ENCODE peak calls at places on chromosomes 12 and 14, in seven cellular contexts. One of them, this sample, is unnamed.

GRCh38 chr12:112328411-112329124 is 53.7 kb downstream of the HECTD4 start:
- DNase-seq in neural progenitor cell: no peak
- DNase-seq in stimulated activated CD8-positive, alpha-beta memory T cell treated with anti-CD3 and anti-CD28 coated beads, Interleukin-4, amount 100 ng/mL, for 4 hours: no peak
- DNase-seq in CD14-positive monocyte: no peak
- DNase-seq in activated T-helper 1 cell treated with Interleukin-2 at 50 U/mL for 16 hours: no peak
- DNase-seq in stimulated activated naive CD8-positive, alpha-beta T cell treated with anti-CD3 and anti-CD28 coated beads, Interleukin-15, amount 100 ng/mL, for 72 hours: no peak
- DNase-seq in ACHN: no peak
- DNase-seq in this sample: no peak

GRCh38 chr14:60102389-60102788 is 10.7 kb downstream of the PCNX4 start:
- DNase-seq in neural progenitor cell: no peak
- DNase-seq in stimulated activated CD8-positive, alpha-beta memory T cell treated with anti-CD3 and anti-CD28 coated beads, Interleukin-4, amount 100 ng/mL, for 4 hours: no peak
- DNase-seq in CD14-positive monocyte: no peak
- DNase-seq in activated T-helper 1 cell treated with Interleukin-2 at 50 U/mL for 16 hours: no peak
- DNase-seq in stimulated activated naive CD8-positive, alpha-beta T cell treated with anti-CD3 and anti-CD28 coated beads, Interleukin-15, amount 100 ng/mL, for 72 hours: no peak
- DNase-seq in ACHN: no peak
- DNase-seq in this sample: no peak

GRCh38 chr12:9143137-9143536 is 27.4 kb upstream of the A2M start:
- DNase-seq in neural progenitor cell: no peak
- DNase-seq in stimulated activated CD8-positive, alpha-beta memory T cell treated with anti-CD3 and anti-CD28 coated beads, Interleukin-4, amount 100 ng/mL, for 4 hours: no peak
- DNase-seq in CD14-positive monocyte: no peak
- DNase-seq in activated T-helper 1 cell treated with Interleukin-2 at 50 U/mL for 16 hours: no peak
- DNase-seq in stimulated activated naive CD8-positive, alpha-beta T cell treated with anti-CD3 and anti-CD28 coated beads, Interleukin-15, amount 100 ng/mL, for 72 hours: no peak
- DNase-seq in ACHN: no peak
- DNase-seq in this sample: no peak

GRCh38 chr12:32027684-32028355 is 68.6 kb downstream of the RESF1 start:
- DNase-seq in neural progenitor cell: no peak
- DNase-seq in stimulated activated CD8-positive, alpha-beta memory T cell treated with anti-CD3 and anti-CD28 coated beads, Interleukin-4, amount 100 ng/mL, for 4 hours: no peak
- DNase-seq in CD14-positive monocyte: peak; percentile 60
- DNase-seq in activated T-helper 1 cell treated with Interleukin-2 at 50 U/mL for 16 hours: no peak
- DNase-seq in stimulated activated naive CD8-positive, alpha-beta T cell treated with anti-CD3 and anti-CD28 coated beads, Interleukin-15, amount 100 ng/mL, for 72 hours: no peak
- DNase-seq in ACHN: no peak
- DNase-seq in this sample: no peak

GRCh38 chr12:123282111-123282510 is 10.5 kb upstream of the CDK2AP1 start:
- DNase-seq in neural progenitor cell: no peak
- DNase-seq in stimulated activated CD8-positive, alpha-beta memory T cell treated with anti-CD3 and anti-CD28 coated beads, Interleukin-4, amount 100 ng/mL, for 4 hours: no peak
- DNase-seq in CD14-positive monocyte: no peak
- DNase-seq in activated T-helper 1 cell treated with Interleukin-2 at 50 U/mL for 16 hours: no peak
- DNase-seq in stimulated activated naive CD8-positive, alpha-beta T cell treated with anti-CD3 and anti-CD28 coated beads, Interleukin-15, amount 100 ng/mL, for 72 hours: no peak
- DNase-seq in ACHN: no peak
- DNase-seq in this sample: no peak

GRCh38 chr14:54474232-54474793 is 14.5 kb downstream of the GMFB start:
- DNase-seq in neural progenitor cell: no peak
- DNase-seq in stimulated activated CD8-positive, alpha-beta memory T cell treated with anti-CD3 and anti-CD28 coated beads, Interleukin-4, amount 100 ng/mL, for 4 hours: no peak
- DNase-seq in CD14-positive monocyte: no peak
- DNase-seq in activated T-helper 1 cell treated with Interleukin-2 at 50 U/mL for 16 hours: no peak
- DNase-seq in stimulated activated naive CD8-positive, alpha-beta T cell treated with anti-CD3 and anti-CD28 coated beads, Interleukin-15, amount 100 ng/mL, for 72 hours: no peak
- DNase-seq in ACHN: no peak
- DNase-seq in this sample: no peak

GRCh38 chr12:43978546-43978945 is 142.7 kb downstream of the TMEM117 start:
- DNase-seq in neural progenitor cell: no peak
- DNase-seq in stimulated activated CD8-positive, alpha-beta memory T cell treated with anti-CD3 and anti-CD28 coated beads, Interleukin-4, amount 100 ng/mL, for 4 hours: no peak
- DNase-seq in CD14-positive monocyte: no peak
- DNase-seq in activated T-helper 1 cell treated with Interleukin-2 at 50 U/mL for 16 hours: no peak
- DNase-seq in stimulated activated naive CD8-positive, alpha-beta T cell treated with anti-CD3 and anti-CD28 coated beads, Interleukin-15, amount 100 ng/mL, for 72 hours: no peak
- DNase-seq in ACHN: no peak
- DNase-seq in this sample: no peak

GRCh38 chr12:123096159-123096558 is 54.7 kb downstream of the PITPNM2 start:
- DNase-seq in neural progenitor cell: no peak
- DNase-seq in stimulated activated CD8-positive, alpha-beta memory T cell treated with anti-CD3 and anti-CD28 coated beads, Interleukin-4, amount 100 ng/mL, for 4 hours: no peak
- DNase-seq in CD14-positive monocyte: no peak
- DNase-seq in activated T-helper 1 cell treated with Interleukin-2 at 50 U/mL for 16 hours: no peak
- DNase-seq in stimulated activated naive CD8-positive, alpha-beta T cell treated with anti-CD3 and anti-CD28 coated beads, Interleukin-15, amount 100 ng/mL, for 72 hours: no peak
- DNase-seq in ACHN: no peak
- DNase-seq in this sample: no peak

GRCh38 chr12:70557583-70558263 is 79.5 kb downstream of the PTPRB start:
- DNase-seq in neural progenitor cell: no peak
- DNase-seq in stimulated activated CD8-positive, alpha-beta memory T cell treated with anti-CD3 and anti-CD28 coated beads, Interleukin-4, amount 100 ng/mL, for 4 hours: no peak
- DNase-seq in CD14-positive monocyte: no peak
- DNase-seq in activated T-helper 1 cell treated with Interleukin-2 at 50 U/mL for 16 hours: no peak
- DNase-seq in stimulated activated naive CD8-positive, alpha-beta T cell treated with anti-CD3 and anti-CD28 coated beads, Interleukin-15, amount 100 ng/mL, for 72 hours: no peak
- DNase-seq in ACHN: no peak
- DNase-seq in this sample: no peak

GRCh38 chr14:56244138-56244789 is 126.1 kb downstream of the PELI2 start:
- DNase-seq in neural progenitor cell: no peak
- DNase-seq in stimulated activated CD8-positive, alpha-beta memory T cell treated with anti-CD3 and anti-CD28 coated beads, Interleukin-4, amount 100 ng/mL, for 4 hours: no peak
- DNase-seq in CD14-positive monocyte: no peak
- DNase-seq in activated T-helper 1 cell treated with Interleukin-2 at 50 U/mL for 16 hours: no peak
- DNase-seq in stimulated activated naive CD8-positive, alpha-beta T cell treated with anti-CD3 and anti-CD28 coated beads, Interleukin-15, amount 100 ng/mL, for 72 hours: no peak
- DNase-seq in ACHN: peak; percentile 37
- DNase-seq in this sample: no peak

GRCh38 chr12:26195641-26196423 is 459 bp downstream of the SSPN start:
- DNase-seq in neural progenitor cell: peak; percentile 58
- DNase-seq in stimulated activated CD8-positive, alpha-beta memory T cell treated with anti-CD3 and anti-CD28 coated beads, Interleukin-4, amount 100 ng/mL, for 4 hours: no peak
- DNase-seq in CD14-positive monocyte: no peak
- DNase-seq in activated T-helper 1 cell treated with Interleukin-2 at 50 U/mL for 16 hours: no peak
- DNase-seq in stimulated activated naive CD8-positive, alpha-beta T cell treated with anti-CD3 and anti-CD28 coated beads, Interleukin-15, amount 100 ng/mL, for 72 hours: peak; percentile 6
- DNase-seq in ACHN: peak; percentile 67
- DNase-seq in this sample: peak; percentile 18

GRCh38 chr12:5173511-5174011 is 129.9 kb downstream of the KCNA5 start:
- DNase-seq in neural progenitor cell: no peak
- DNase-seq in stimulated activated CD8-positive, alpha-beta memory T cell treated with anti-CD3 and anti-CD28 coated beads, Interleukin-4, amount 100 ng/mL, for 4 hours: no peak
- DNase-seq in CD14-positive monocyte: no peak
- DNase-seq in activated T-helper 1 cell treated with Interleukin-2 at 50 U/mL for 16 hours: no peak
- DNase-seq in stimulated activated naive CD8-positive, alpha-beta T cell treated with anti-CD3 and anti-CD28 coated beads, Interleukin-15, amount 100 ng/mL, for 72 hours: no peak
- DNase-seq in ACHN: no peak
- DNase-seq in this sample: no peak

GRCh38 chr14:19918553-19919264 is 1.7 kb upstream of the OR4K5 start:
- DNase-seq in neural progenitor cell: no peak
- DNase-seq in stimulated activated CD8-positive, alpha-beta memory T cell treated with anti-CD3 and anti-CD28 coated beads, Interleukin-4, amount 100 ng/mL, for 4 hours: no peak
- DNase-seq in CD14-positive monocyte: no peak
- DNase-seq in activated T-helper 1 cell treated with Interleukin-2 at 50 U/mL for 16 hours: no peak
- DNase-seq in stimulated activated naive CD8-positive, alpha-beta T cell treated with anti-CD3 and anti-CD28 coated beads, Interleukin-15, amount 100 ng/mL, for 72 hours: no peak
- DNase-seq in ACHN: no peak
- DNase-seq in this sample: no peak

GRCh38 chr12:92107094-92107493 is 38.6 kb downstream of the BTG1 start:
- DNase-seq in neural progenitor cell: no peak
- DNase-seq in stimulated activated CD8-positive, alpha-beta memory T cell treated with anti-CD3 and anti-CD28 coated beads, Interleukin-4, amount 100 ng/mL, for 4 hours: no peak
- DNase-seq in CD14-positive monocyte: no peak
- DNase-seq in activated T-helper 1 cell treated with Interleukin-2 at 50 U/mL for 16 hours: no peak
- DNase-seq in stimulated activated naive CD8-positive, alpha-beta T cell treated with anti-CD3 and anti-CD28 coated beads, Interleukin-15, amount 100 ng/mL, for 72 hours: no peak
- DNase-seq in ACHN: no peak
- DNase-seq in this sample: no peak

GRCh38 chr14:103008768-103009342 is 48.5 kb downstream of the CDC42BPB start:
- DNase-seq in neural progenitor cell: no peak
- DNase-seq in stimulated activated CD8-positive, alpha-beta memory T cell treated with anti-CD3 and anti-CD28 coated beads, Interleukin-4, amount 100 ng/mL, for 4 hours: no peak
- DNase-seq in CD14-positive monocyte: no peak
- DNase-seq in activated T-helper 1 cell treated with Interleukin-2 at 50 U/mL for 16 hours: no peak
- DNase-seq in stimulated activated naive CD8-positive, alpha-beta T cell treated with anti-CD3 and anti-CD28 coated beads, Interleukin-15, amount 100 ng/mL, for 72 hours: no peak
- DNase-seq in ACHN: no peak
- DNase-seq in this sample: no peak

GRCh38 chr12:68501226-68501625 is 109.5 kb upstream of the RAP1B start:
- DNase-seq in neural progenitor cell: no peak
- DNase-seq in stimulated activated CD8-positive, alpha-beta memory T cell treated with anti-CD3 and anti-CD28 coated beads, Interleukin-4, amount 100 ng/mL, for 4 hours: no peak
- DNase-seq in CD14-positive monocyte: no peak
- DNase-seq in activated T-helper 1 cell treated with Interleukin-2 at 50 U/mL for 16 hours: no peak
- DNase-seq in stimulated activated naive CD8-positive, alpha-beta T cell treated with anti-CD3 and anti-CD28 coated beads, Interleukin-15, amount 100 ng/mL, for 72 hours: no peak
- DNase-seq in ACHN: no peak
- DNase-seq in this sample: no peak

GRCh38 chr12:24596768-24597388 is 352.0 kb downstream of the BCAT1 start:
- DNase-seq in neural progenitor cell: peak; percentile 57
- DNase-seq in stimulated activated CD8-positive, alpha-beta memory T cell treated with anti-CD3 and anti-CD28 coated beads, Interleukin-4, amount 100 ng/mL, for 4 hours: no peak
- DNase-seq in CD14-positive monocyte: no peak
- DNase-seq in activated T-helper 1 cell treated with Interleukin-2 at 50 U/mL for 16 hours: no peak
- DNase-seq in stimulated activated naive CD8-positive, alpha-beta T cell treated with anti-CD3 and anti-CD28 coated beads, Interleukin-15, amount 100 ng/mL, for 72 hours: no peak
- DNase-seq in ACHN: peak; percentile 65
- DNase-seq in this sample: no peak

GRCh38 chr12:2479866-2480510 is 314.8 kb upstream of the FKBP4 start:
- DNase-seq in neural progenitor cell: no peak
- DNase-seq in stimulated activated CD8-positive, alpha-beta memory T cell treated with anti-CD3 and anti-CD28 coated beads, Interleukin-4, amount 100 ng/mL, for 4 hours: no peak
- DNase-seq in CD14-positive monocyte: no peak
- DNase-seq in activated T-helper 1 cell treated with Interleukin-2 at 50 U/mL for 16 hours: no peak
- DNase-seq in stimulated activated naive CD8-positive, alpha-beta T cell treated with anti-CD3 and anti-CD28 coated beads, Interleukin-15, amount 100 ng/mL, for 72 hours: no peak
- DNase-seq in ACHN: no peak
- DNase-seq in this sample: no peak

GRCh38 chr14:26887842-26888241 is 290.0 kb upstream of the NOVA1 start:
- DNase-seq in neural progenitor cell: no peak
- DNase-seq in stimulated activated CD8-positive, alpha-beta memory T cell treated with anti-CD3 and anti-CD28 coated beads, Interleukin-4, amount 100 ng/mL, for 4 hours: no peak
- DNase-seq in CD14-positive monocyte: no peak
- DNase-seq in activated T-helper 1 cell treated with Interleukin-2 at 50 U/mL for 16 hours: no peak
- DNase-seq in stimulated activated naive CD8-positive, alpha-beta T cell treated with anti-CD3 and anti-CD28 coated beads, Interleukin-15, amount 100 ng/mL, for 72 hours: no peak
- DNase-seq in ACHN: no peak
- DNase-seq in this sample: no peak

GRCh38 chr14:105398726-105399440 is 545 bp downstream of the TEX22 start:
- DNase-seq in neural progenitor cell: no peak
- DNase-seq in stimulated activated CD8-positive, alpha-beta memory T cell treated with anti-CD3 and anti-CD28 coated beads, Interleukin-4, amount 100 ng/mL, for 4 hours: no peak
- DNase-seq in CD14-positive monocyte: no peak
- DNase-seq in activated T-helper 1 cell treated with Interleukin-2 at 50 U/mL for 16 hours: peak; percentile 17
- DNase-seq in stimulated activated naive CD8-positive, alpha-beta T cell treated with anti-CD3 and anti-CD28 coated beads, Interleukin-15, amount 100 ng/mL, for 72 hours: no peak
- DNase-seq in ACHN: peak; percentile 31
- DNase-seq in this sample: peak; percentile 64

GRCh38 chr12:98618952-98619351 is 25.5 kb downstream of the SLC25A3 start:
- DNase-seq in neural progenitor cell: no peak
- DNase-seq in stimulated activated CD8-positive, alpha-beta memory T cell treated with anti-CD3 and anti-CD28 coated beads, Interleukin-4, amount 100 ng/mL, for 4 hours: no peak
- DNase-seq in CD14-positive monocyte: no peak
- DNase-seq in activated T-helper 1 cell treated with Interleukin-2 at 50 U/mL for 16 hours: no peak
- DNase-seq in stimulated activated naive CD8-positive, alpha-beta T cell treated with anti-CD3 and anti-CD28 coated beads, Interleukin-15, amount 100 ng/mL, for 72 hours: no peak
- DNase-seq in ACHN: no peak
- DNase-seq in this sample: no peak

GRCh38 chr12:91111366-91112321 is at the start of gene LUM:
- DNase-seq in neural progenitor cell: peak; percentile 23
- DNase-seq in stimulated activated CD8-positive, alpha-beta memory T cell treated with anti-CD3 and anti-CD28 coated beads, Interleukin-4, amount 100 ng/mL, for 4 hours: no peak
- DNase-seq in CD14-positive monocyte: no peak
- DNase-seq in activated T-helper 1 cell treated with Interleukin-2 at 50 U/mL for 16 hours: no peak
- DNase-seq in stimulated activated naive CD8-positive, alpha-beta T cell treated with anti-CD3 and anti-CD28 coated beads, Interleukin-15, amount 100 ng/mL, for 72 hours: no peak
- DNase-seq in ACHN: no peak
- DNase-seq in this sample: no peak

GRCh38 chr14:67166450-67166853 is 22.8 kb upstream of the GARIN2 start:
- DNase-seq in neural progenitor cell: peak; percentile 59
- DNase-seq in stimulated activated CD8-positive, alpha-beta memory T cell treated with anti-CD3 and anti-CD28 coated beads, Interleukin-4, amount 100 ng/mL, for 4 hours: no peak
- DNase-seq in CD14-positive monocyte: no peak
- DNase-seq in activated T-helper 1 cell treated with Interleukin-2 at 50 U/mL for 16 hours: no peak
- DNase-seq in stimulated activated naive CD8-positive, alpha-beta T cell treated with anti-CD3 and anti-CD28 coated beads, Interleukin-15, amount 100 ng/mL, for 72 hours: peak; percentile 10
- DNase-seq in ACHN: peak; percentile 58
- DNase-seq in this sample: no peak

GRCh38 chr14:77151918-77152588 is 10.5 kb upstream of the ZDHHC22 start:
- DNase-seq in neural progenitor cell: no peak
- DNase-seq in stimulated activated CD8-positive, alpha-beta memory T cell treated with anti-CD3 and anti-CD28 coated beads, Interleukin-4, amount 100 ng/mL, for 4 hours: no peak
- DNase-seq in CD14-positive monocyte: no peak
- DNase-seq in activated T-helper 1 cell treated with Interleukin-2 at 50 U/mL for 16 hours: no peak
- DNase-seq in stimulated activated naive CD8-positive, alpha-beta T cell treated with anti-CD3 and anti-CD28 coated beads, Interleukin-15, amount 100 ng/mL, for 72 hours: no peak
- DNase-seq in ACHN: peak; percentile 40
- DNase-seq in this sample: no peak

GRCh38 chr12:45232771-45233372 is 17.0 kb downstream of the ANO6 start:
- DNase-seq in neural progenitor cell: no peak
- DNase-seq in stimulated activated CD8-positive, alpha-beta memory T cell treated with anti-CD3 and anti-CD28 coated beads, Interleukin-4, amount 100 ng/mL, for 4 hours: no peak
- DNase-seq in CD14-positive monocyte: no peak
- DNase-seq in activated T-helper 1 cell treated with Interleukin-2 at 50 U/mL for 16 hours: no peak
- DNase-seq in stimulated activated naive CD8-positive, alpha-beta T cell treated with anti-CD3 and anti-CD28 coated beads, Interleukin-15, amount 100 ng/mL, for 72 hours: no peak
- DNase-seq in ACHN: peak; percentile 99
- DNase-seq in this sample: peak; percentile 14

GRCh38 chr12:120941412-120941811 is 36.9 kb upstream of the HNF1A start:
- DNase-seq in neural progenitor cell: no peak
- DNase-seq in stimulated activated CD8-positive, alpha-beta memory T cell treated with anti-CD3 and anti-CD28 coated beads, Interleukin-4, amount 100 ng/mL, for 4 hours: no peak
- DNase-seq in CD14-positive monocyte: no peak
- DNase-seq in activated T-helper 1 cell treated with Interleukin-2 at 50 U/mL for 16 hours: no peak
- DNase-seq in stimulated activated naive CD8-positive, alpha-beta T cell treated with anti-CD3 and anti-CD28 coated beads, Interleukin-15, amount 100 ng/mL, for 72 hours: no peak
- DNase-seq in ACHN: no peak
- DNase-seq in this sample: no peak

GRCh38 chr12:130710001-130710732 is 5.9 kb downstream of the RIMBP2 start:
- DNase-seq in neural progenitor cell: no peak
- DNase-seq in stimulated activated CD8-positive, alpha-beta memory T cell treated with anti-CD3 and anti-CD28 coated beads, Interleukin-4, amount 100 ng/mL, for 4 hours: no peak
- DNase-seq in CD14-positive monocyte: no peak
- DNase-seq in activated T-helper 1 cell treated with Interleukin-2 at 50 U/mL for 16 hours: no peak
- DNase-seq in stimulated activated naive CD8-positive, alpha-beta T cell treated with anti-CD3 and anti-CD28 coated beads, Interleukin-15, amount 100 ng/mL, for 72 hours: no peak
- DNase-seq in ACHN: no peak
- DNase-seq in this sample: no peak

GRCh38 chr12:108668532-108668931 is 34.8 kb upstream of the SELPLG start:
- DNase-seq in neural progenitor cell: no peak
- DNase-seq in stimulated activated CD8-positive, alpha-beta memory T cell treated with anti-CD3 and anti-CD28 coated beads, Interleukin-4, amount 100 ng/mL, for 4 hours: no peak
- DNase-seq in CD14-positive monocyte: no peak
- DNase-seq in activated T-helper 1 cell treated with Interleukin-2 at 50 U/mL for 16 hours: no peak
- DNase-seq in stimulated activated naive CD8-positive, alpha-beta T cell treated with anti-CD3 and anti-CD28 coated beads, Interleukin-15, amount 100 ng/mL, for 72 hours: no peak
- DNase-seq in ACHN: no peak
- DNase-seq in this sample: no peak

GRCh38 chr12:104171785-104172563 is 34.0 kb upstream of the NFYB start:
- DNase-seq in neural progenitor cell: no peak
- DNase-seq in stimulated activated CD8-positive, alpha-beta memory T cell treated with anti-CD3 and anti-CD28 coated beads, Interleukin-4, amount 100 ng/mL, for 4 hours: no peak
- DNase-seq in CD14-positive monocyte: no peak
- DNase-seq in activated T-helper 1 cell treated with Interleukin-2 at 50 U/mL for 16 hours: no peak
- DNase-seq in stimulated activated naive CD8-positive, alpha-beta T cell treated with anti-CD3 and anti-CD28 coated beads, Interleukin-15, amount 100 ng/mL, for 72 hours: no peak
- DNase-seq in ACHN: no peak
- DNase-seq in this sample: no peak

GRCh38 chr14:56046546-56046945 is 71.7 kb upstream of the PELI2 start:
- DNase-seq in neural progenitor cell: no peak
- DNase-seq in stimulated activated CD8-positive, alpha-beta memory T cell treated with anti-CD3 and anti-CD28 coated beads, Interleukin-4, amount 100 ng/mL, for 4 hours: no peak
- DNase-seq in CD14-positive monocyte: no peak
- DNase-seq in activated T-helper 1 cell treated with Interleukin-2 at 50 U/mL for 16 hours: no peak
- DNase-seq in stimulated activated naive CD8-positive, alpha-beta T cell treated with anti-CD3 and anti-CD28 coated beads, Interleukin-15, amount 100 ng/mL, for 72 hours: no peak
- DNase-seq in ACHN: no peak
- DNase-seq in this sample: no peak

This sample was measured in activated naive CD8-positive, alpha-beta T cell treated with anti-CD3 and anti-CD28 coated beads for 36 hours.